ENCODE peak calls at places on chromosomes 4 and X, in seven cellular contexts. One of them, this sample, is unnamed.

GRCh38 chr4:65589331-65589730 is 81.0 kb downstream of the EPHA5 start:
- DNase-seq in NCI-H2081: no peak
- DNase-seq in left kidney: no peak
- DNase-seq in Peyer's patch: no peak
- DNase-seq in posterior vena cava: no peak
- DNase-seq in epithelial cell of esophagus: no peak
- DNase-seq in cardiac fibroblast: no peak
- DNase-seq in this sample: no peak

GRCh38 chr4:163484906-163485305 is 9.6 kb upstream of the TMA16 start:
- DNase-seq in Peyer's patch: no peak
- DNase-seq in posterior vena cava: no peak
- DNase-seq in epithelial cell of esophagus: peak
- DNase-seq in cardiac fibroblast: peak
- DNase-seq in NCI-H2081: peak
- DNase-seq in left kidney: peak
- DNase-seq in this sample: peak

GRCh38 chrX:39527045-39527444 is 570.7 kb downstream of the BCOR start:
- DNase-seq in cardiac fibroblast: peak
- DNase-seq in epithelial cell of esophagus: no peak
- DNase-seq in Peyer's patch: no peak
- DNase-seq in left kidney: no peak
- DNase-seq in posterior vena cava: no peak
- DNase-seq in NCI-H2081: no peak
- DNase-seq in this sample: no peak

GRCh38 chr4:26303008-26303407 is 17.8 kb upstream of the RBPJ start:
- DNase-seq in cardiac fibroblast: no peak
- DNase-seq in Peyer's patch: no peak
- DNase-seq in epithelial cell of esophagus: no peak
- DNase-seq in left kidney: no peak
- DNase-seq in posterior vena cava: no peak
- DNase-seq in NCI-H2081: no peak
- DNase-seq in this sample: no peak

GRCh38 chr4:176964116-176964691 is 171.5 kb upstream of the VEGFC start:
- DNase-seq in epithelial cell of esophagus: peak
- DNase-seq in cardiac fibroblast: no peak
- DNase-seq in Peyer's patch: no peak
- DNase-seq in NCI-H2081: no peak
- DNase-seq in posterior vena cava: no peak
- DNase-seq in left kidney: no peak
- DNase-seq in this sample: peak

GRCh38 chrX:87728459-87728858 is 210.9 kb downstream of the KLHL4 start:
- DNase-seq in left kidney: no peak
- DNase-seq in Peyer's patch: no peak
- DNase-seq in posterior vena cava: no peak
- DNase-seq in epithelial cell of esophagus: no peak
- DNase-seq in NCI-H2081: peak
- DNase-seq in cardiac fibroblast: no peak
- DNase-seq in this sample: no peak

GRCh38 chr4:76341063-76341462 is 34.5 kb downstream of the STBD1 start:
- DNase-seq in Peyer's patch: no peak
- DNase-seq in posterior vena cava: no peak
- DNase-seq in cardiac fibroblast: peak
- DNase-seq in NCI-H2081: no peak
- DNase-seq in left kidney: peak
- DNase-seq in epithelial cell of esophagus: peak
- DNase-seq in this sample: no peak

GRCh38 chr4:130648570-130648969 is 1552.6 kb downstream of the C4orf33 start:
- DNase-seq in NCI-H2081: no peak
- DNase-seq in posterior vena cava: no peak
- DNase-seq in Peyer's patch: no peak
- DNase-seq in epithelial cell of esophagus: no peak
- DNase-seq in left kidney: no peak
- DNase-seq in cardiac fibroblast: no peak
- DNase-seq in this sample: no peak

GRCh38 chr4:1035510-1035909 is 24.1 kb downstream of the FGFRL1 start:
- DNase-seq in cardiac fibroblast: peak
- DNase-seq in Peyer's patch: no peak
- DNase-seq in posterior vena cava: no peak
- DNase-seq in left kidney: no peak
- DNase-seq in epithelial cell of esophagus: no peak
- DNase-seq in NCI-H2081: no peak
- DNase-seq in this sample: no peak

GRCh38 chr4:39030726-39031125 is 1.5 kb downstream of the TMEM156 start:
- DNase-seq in Peyer's patch: no peak
- DNase-seq in NCI-H2081: no peak
- DNase-seq in epithelial cell of esophagus: no peak
- DNase-seq in cardiac fibroblast: peak
- DNase-seq in left kidney: no peak
- DNase-seq in posterior vena cava: no peak
- DNase-seq in this sample: no peak

GRCh38 chrX:101462892-101463291 is 22.4 kb upstream of the ARMCX4 start:
- DNase-seq in left kidney: peak
- DNase-seq in epithelial cell of esophagus: peak
- DNase-seq in Peyer's patch: no peak
- DNase-seq in cardiac fibroblast: peak
- DNase-seq in NCI-H2081: peak
- DNase-seq in posterior vena cava: no peak
- DNase-seq in this sample: peak

GRCh38 chrX:152912641-152913040 is 14.8 kb downstream of the ZNF185 start:
- DNase-seq in epithelial cell of esophagus: no peak
- DNase-seq in cardiac fibroblast: no peak
- DNase-seq in left kidney: no peak
- DNase-seq in NCI-H2081: no peak
- DNase-seq in Peyer's patch: no peak
- DNase-seq in posterior vena cava: no peak
- DNase-seq in this sample: no peak

GRCh38 chrX:53223955-53224859 is 800 bp downstream of the KDM5C start:
- DNase-seq in Peyer's patch: no peak
- DNase-seq in left kidney: no peak
- DNase-seq in NCI-H2081: peak
- DNase-seq in epithelial cell of esophagus: peak
- DNase-seq in posterior vena cava: peak
- DNase-seq in cardiac fibroblast: peak
- DNase-seq in this sample: peak

GRCh38 chr4:119289313-119289712 is 32.6 kb downstream of the FABP2 start:
- DNase-seq in posterior vena cava: no peak
- DNase-seq in epithelial cell of esophagus: no peak
- DNase-seq in Peyer's patch: no peak
- DNase-seq in left kidney: no peak
- DNase-seq in cardiac fibroblast: no peak
- DNase-seq in NCI-H2081: no peak
- DNase-seq in this sample: no peak

GRCh38 chr4:104942990-104943758 is 203.5 kb upstream of the TET2 start:
- DNase-seq in cardiac fibroblast: no peak
- DNase-seq in Peyer's patch: no peak
- DNase-seq in left kidney: peak
- DNase-seq in posterior vena cava: no peak
- DNase-seq in epithelial cell of esophagus: peak
- DNase-seq in NCI-H2081: no peak
- DNase-seq in this sample: peak

This sample was measured in GM12865.